ENCODE peak calls at places on chromosome 12, in ten cellular contexts. One of them, this sample, is unnamed.
A peak's percentile ranks its signal among the peaks of the same experiment; 100 is the strongest.

GRCh38 chr12:121227294-121227693 is 17.4 kb downstream of the P2RX4 start:
- DNase-seq in amygdala: no peak
- DNase-seq in HEK293T: no peak
- DNase-seq in anterior cingulate cortex: no peak
- DNase-seq in A549: no peak
- DNase-seq in glomerular endothelial cell: no peak
- DNase-seq in omental fat pad: no peak
- DNase-seq in neural crest cell: no peak
- DNase-seq in RPMI7951: no peak
- DNase-seq in amniotic stem cell: no peak
- DNase-seq in this sample: no peak

GRCh38 chr12:9341260-9341585 is 133.0 kb upstream of the PZP start:
- DNase-seq in amygdala: no peak
- DNase-seq in HEK293T: no peak
- DNase-seq in anterior cingulate cortex: no peak
- DNase-seq in A549: no peak
- DNase-seq in glomerular endothelial cell: no peak
- DNase-seq in omental fat pad: no peak
- DNase-seq in neural crest cell: no peak
- DNase-seq in RPMI7951: no peak
- DNase-seq in amniotic stem cell: no peak
- DNase-seq in this sample: no peak

GRCh38 chr12:88450130-88450529 is 130.1 kb downstream of the KITLG start:
- DNase-seq in amygdala: no peak
- DNase-seq in HEK293T: no peak
- DNase-seq in anterior cingulate cortex: no peak
- DNase-seq in A549: no peak
- DNase-seq in glomerular endothelial cell: no peak
- DNase-seq in omental fat pad: no peak
- DNase-seq in neural crest cell: no peak
- DNase-seq in RPMI7951: no peak
- DNase-seq in amniotic stem cell: no peak
- DNase-seq in this sample: no peak

GRCh38 chr12:111409403-111410228 is 3.9 kb downstream of the SH2B3 start:
- DNase-seq in amygdala: no peak
- DNase-seq in HEK293T: no peak
- DNase-seq in anterior cingulate cortex: no peak
- DNase-seq in A549: no peak
- DNase-seq in glomerular endothelial cell: no peak
- DNase-seq in omental fat pad: no peak
- DNase-seq in neural crest cell: peak; percentile 23
- DNase-seq in RPMI7951: peak; percentile 99
- DNase-seq in amniotic stem cell: no peak
- DNase-seq in this sample: peak; percentile 84

GRCh38 chr12:76085159-76085868 is 829 bp upstream of the NAP1L1 start:
- DNase-seq in amygdala: peak; percentile 72
- DNase-seq in HEK293T: no peak
- DNase-seq in anterior cingulate cortex: no peak
- DNase-seq in A549: peak; percentile 68
- DNase-seq in glomerular endothelial cell: no peak
- DNase-seq in omental fat pad: no peak
- DNase-seq in neural crest cell: no peak
- DNase-seq in RPMI7951: peak; percentile 60
- DNase-seq in amniotic stem cell: no peak
- DNase-seq in this sample: no peak

GRCh38 chr12:57005980-57006808 is at the start of gene ZBTB39:
- DNase-seq in amygdala: peak; percentile 18
- DNase-seq in HEK293T: peak; percentile 91
- DNase-seq in anterior cingulate cortex: no peak
- DNase-seq in A549: peak; percentile 60
- DNase-seq in glomerular endothelial cell: no peak
- DNase-seq in omental fat pad: no peak
- DNase-seq in neural crest cell: peak; percentile 59
- DNase-seq in RPMI7951: peak; percentile 57
- DNase-seq in amniotic stem cell: peak; percentile 43
- DNase-seq in this sample: peak; percentile 61

GRCh38 chr12:32454866-32455265 is 55.5 kb downstream of the FGD4 start:
- DNase-seq in amygdala: no peak
- DNase-seq in HEK293T: no peak
- DNase-seq in anterior cingulate cortex: no peak
- DNase-seq in A549: no peak
- DNase-seq in glomerular endothelial cell: no peak
- DNase-seq in omental fat pad: no peak
- DNase-seq in neural crest cell: no peak
- DNase-seq in RPMI7951: no peak
- DNase-seq in amniotic stem cell: no peak
- DNase-seq in this sample: peak; percentile 46

GRCh38 chr12:117035287-117035686 is 63.9 kb downstream of the TESC start:
- DNase-seq in amygdala: no peak
- DNase-seq in HEK293T: no peak
- DNase-seq in anterior cingulate cortex: no peak
- DNase-seq in A549: no peak
- DNase-seq in glomerular endothelial cell: no peak
- DNase-seq in omental fat pad: no peak
- DNase-seq in neural crest cell: no peak
- DNase-seq in RPMI7951: no peak
- DNase-seq in amniotic stem cell: no peak
- DNase-seq in this sample: no peak

GRCh38 chr12:122835693-122836026 is 403 bp downstream of the HIP1R start:
- DNase-seq in amygdala: no peak
- DNase-seq in HEK293T: peak; percentile 45
- DNase-seq in anterior cingulate cortex: no peak
- DNase-seq in A549: no peak
- DNase-seq in glomerular endothelial cell: no peak
- DNase-seq in omental fat pad: no peak
- DNase-seq in neural crest cell: no peak
- DNase-seq in RPMI7951: no peak
- DNase-seq in amniotic stem cell: no peak
- DNase-seq in this sample: no peak

GRCh38 chr12:109728921-109729836 is 15.6 kb downstream of the FAM222A start:
- DNase-seq in amygdala: no peak
- DNase-seq in HEK293T: no peak
- DNase-seq in anterior cingulate cortex: no peak
- DNase-seq in A549: no peak
- DNase-seq in glomerular endothelial cell: no peak
- DNase-seq in omental fat pad: no peak
- DNase-seq in neural crest cell: no peak
- DNase-seq in RPMI7951: no peak
- DNase-seq in amniotic stem cell: no peak
- DNase-seq in this sample: no peak

GRCh38 chr12:98808243-98808895 is 163.3 kb downstream of the APAF1 start:
- DNase-seq in amygdala: no peak
- DNase-seq in HEK293T: no peak
- DNase-seq in anterior cingulate cortex: no peak
- DNase-seq in A549: no peak
- DNase-seq in glomerular endothelial cell: peak; percentile 22
- DNase-seq in omental fat pad: no peak
- DNase-seq in neural crest cell: no peak
- DNase-seq in RPMI7951: no peak
- DNase-seq in amniotic stem cell: no peak
- DNase-seq in this sample: no peak

GRCh38 chr12:118536306-118536900 is 160.0 kb downstream of the SUDS3 start:
- DNase-seq in amygdala: no peak
- DNase-seq in HEK293T: no peak
- DNase-seq in anterior cingulate cortex: no peak
- DNase-seq in A549: no peak
- DNase-seq in glomerular endothelial cell: no peak
- DNase-seq in omental fat pad: no peak
- DNase-seq in neural crest cell: no peak
- DNase-seq in RPMI7951: no peak
- DNase-seq in amniotic stem cell: no peak
- DNase-seq in this sample: no peak

GRCh38 chr12:29640589-29641345 is 143.0 kb downstream of the TMTC1 start:
- DNase-seq in amygdala: no peak
- DNase-seq in HEK293T: no peak
- DNase-seq in anterior cingulate cortex: no peak
- DNase-seq in A549: peak; percentile 35
- DNase-seq in glomerular endothelial cell: no peak
- DNase-seq in omental fat pad: peak; percentile 23
- DNase-seq in neural crest cell: no peak
- DNase-seq in RPMI7951: no peak
- DNase-seq in amniotic stem cell: no peak
- DNase-seq in this sample: no peak

GRCh38 chr12:53645191-53645590 is 19.0 kb upstream of the ATF7 start:
- DNase-seq in amygdala: no peak
- DNase-seq in HEK293T: no peak
- DNase-seq in anterior cingulate cortex: no peak
- DNase-seq in A549: no peak
- DNase-seq in glomerular endothelial cell: no peak
- DNase-seq in omental fat pad: no peak
- DNase-seq in neural crest cell: no peak
- DNase-seq in RPMI7951: no peak
- DNase-seq in amniotic stem cell: no peak
- DNase-seq in this sample: no peak

GRCh38 chr12:10027311-10028099 is 3.0 kb upstream of the CLEC9A start:
- DNase-seq in amygdala: no peak
- DNase-seq in HEK293T: no peak
- DNase-seq in anterior cingulate cortex: no peak
- DNase-seq in A549: peak; percentile 38
- DNase-seq in glomerular endothelial cell: no peak
- DNase-seq in omental fat pad: no peak
- DNase-seq in neural crest cell: no peak
- DNase-seq in RPMI7951: peak; percentile 40
- DNase-seq in amniotic stem cell: no peak
- DNase-seq in this sample: no peak

GRCh38 chr12:73421832-73422231 is 1115.8 kb upstream of the ATXN7L3B start:
- DNase-seq in amygdala: no peak
- DNase-seq in HEK293T: no peak
- DNase-seq in anterior cingulate cortex: no peak
- DNase-seq in A549: no peak
- DNase-seq in glomerular endothelial cell: no peak
- DNase-seq in omental fat pad: no peak
- DNase-seq in neural crest cell: no peak
- DNase-seq in RPMI7951: peak; percentile 32
- DNase-seq in amniotic stem cell: no peak
- DNase-seq in this sample: no peak

GRCh38 chr12:61188801-61189595 is 1071.2 kb upstream of the USP15 start:
- DNase-seq in amygdala: no peak
- DNase-seq in HEK293T: no peak
- DNase-seq in anterior cingulate cortex: no peak
- DNase-seq in A549: no peak
- DNase-seq in glomerular endothelial cell: no peak
- DNase-seq in omental fat pad: no peak
- DNase-seq in neural crest cell: no peak
- DNase-seq in RPMI7951: no peak
- DNase-seq in amniotic stem cell: no peak
- DNase-seq in this sample: no peak

GRCh38 chr12:15590180-15590826 is 198.9 kb downstream of the EPS8 start:
- DNase-seq in amygdala: peak; percentile 39
- DNase-seq in HEK293T: peak; percentile 76
- DNase-seq in anterior cingulate cortex: peak; percentile 31
- DNase-seq in A549: peak; percentile 80
- DNase-seq in glomerular endothelial cell: no peak
- DNase-seq in omental fat pad: no peak
- DNase-seq in neural crest cell: peak; percentile 39
- DNase-seq in RPMI7951: peak; percentile 60
- DNase-seq in amniotic stem cell: peak; percentile 45
- DNase-seq in this sample: peak; percentile 61

GRCh38 chr12:93502802-93503623 is 35.7 kb downstream of the MRPL42 start:
- DNase-seq in amygdala: no peak
- DNase-seq in HEK293T: peak; percentile 20
- DNase-seq in anterior cingulate cortex: no peak
- DNase-seq in A549: peak; percentile 52
- DNase-seq in glomerular endothelial cell: peak; percentile 27
- DNase-seq in omental fat pad: no peak
- DNase-seq in neural crest cell: peak; percentile 51
- DNase-seq in RPMI7951: peak; percentile 31
- DNase-seq in amniotic stem cell: peak; percentile 38
- DNase-seq in this sample: peak; percentile 42

GRCh38 chr12:111387747-111388365 is 17.9 kb upstream of the SH2B3 start:
- DNase-seq in amygdala: no peak
- DNase-seq in HEK293T: no peak
- DNase-seq in anterior cingulate cortex: no peak
- DNase-seq in A549: no peak
- DNase-seq in glomerular endothelial cell: no peak
- DNase-seq in omental fat pad: no peak
- DNase-seq in neural crest cell: no peak
- DNase-seq in RPMI7951: no peak
- DNase-seq in amniotic stem cell: no peak
- DNase-seq in this sample: no peak

GRCh38 chr12:28258998-28259397 is 68.7 kb downstream of the CCDC91 start:
- DNase-seq in amygdala: no peak
- DNase-seq in HEK293T: no peak
- DNase-seq in anterior cingulate cortex: no peak
- DNase-seq in A549: no peak
- DNase-seq in glomerular endothelial cell: no peak
- DNase-seq in omental fat pad: no peak
- DNase-seq in neural crest cell: no peak
- DNase-seq in RPMI7951: no peak
- DNase-seq in amniotic stem cell: no peak
- DNase-seq in this sample: no peak

GRCh38 chr12:20950248-20950647 is 139.7 kb downstream of the SLCO1B3 start:
- DNase-seq in amygdala: no peak
- DNase-seq in HEK293T: peak; percentile 20
- DNase-seq in anterior cingulate cortex: no peak
- DNase-seq in A549: peak; percentile 33
- DNase-seq in glomerular endothelial cell: no peak
- DNase-seq in omental fat pad: no peak
- DNase-seq in neural crest cell: no peak
- DNase-seq in RPMI7951: no peak
- DNase-seq in amniotic stem cell: no peak
- DNase-seq in this sample: no peak

GRCh38 chr12:52634266-52635056 is 16.1 kb upstream of the KRT73 start:
- DNase-seq in amygdala: peak; percentile 48
- DNase-seq in HEK293T: no peak
- DNase-seq in anterior cingulate cortex: peak; percentile 17
- DNase-seq in A549: no peak
- DNase-seq in glomerular endothelial cell: no peak
- DNase-seq in omental fat pad: no peak
- DNase-seq in neural crest cell: no peak
- DNase-seq in RPMI7951: no peak
- DNase-seq in amniotic stem cell: no peak
- DNase-seq in this sample: no peak

GRCh38 chr12:28830491-28830890 is 318.6 kb upstream of the FAR2 start:
- DNase-seq in amygdala: no peak
- DNase-seq in HEK293T: no peak
- DNase-seq in anterior cingulate cortex: no peak
- DNase-seq in A549: no peak
- DNase-seq in glomerular endothelial cell: no peak
- DNase-seq in omental fat pad: no peak
- DNase-seq in neural crest cell: no peak
- DNase-seq in RPMI7951: no peak
- DNase-seq in amniotic stem cell: no peak
- DNase-seq in this sample: no peak

GRCh38 chr12:115791331-115791730 is 486.2 kb downstream of the MED13L start:
- DNase-seq in amygdala: no peak
- DNase-seq in HEK293T: no peak
- DNase-seq in anterior cingulate cortex: no peak
- DNase-seq in A549: no peak
- DNase-seq in glomerular endothelial cell: no peak
- DNase-seq in omental fat pad: no peak
- DNase-seq in neural crest cell: no peak
- DNase-seq in RPMI7951: no peak
- DNase-seq in amniotic stem cell: no peak
- DNase-seq in this sample: no peak

GRCh38 chr12:68007023-68007422 is 17.8 kb downstream of the IFNG-AS1 start:
- DNase-seq in amygdala: no peak
- DNase-seq in HEK293T: no peak
- DNase-seq in anterior cingulate cortex: no peak
- DNase-seq in A549: no peak
- DNase-seq in glomerular endothelial cell: no peak
- DNase-seq in omental fat pad: no peak
- DNase-seq in neural crest cell: no peak
- DNase-seq in RPMI7951: no peak
- DNase-seq in amniotic stem cell: no peak
- DNase-seq in this sample: no peak

GRCh38 chr12:14961466-14962155 is at the start of gene ARHGDIB:
- DNase-seq in amygdala: no peak
- DNase-seq in HEK293T: no peak
- DNase-seq in anterior cingulate cortex: no peak
- DNase-seq in A549: no peak
- DNase-seq in glomerular endothelial cell: peak; percentile 78
- DNase-seq in omental fat pad: no peak
- DNase-seq in neural crest cell: no peak
- DNase-seq in RPMI7951: peak; percentile 61
- DNase-seq in amniotic stem cell: no peak
- DNase-seq in this sample: no peak

GRCh38 chr12:58502857-58503256 is 417.4 kb downstream of the LRIG3 start:
- DNase-seq in amygdala: no peak
- DNase-seq in HEK293T: no peak
- DNase-seq in anterior cingulate cortex: no peak
- DNase-seq in A549: no peak
- DNase-seq in glomerular endothelial cell: no peak
- DNase-seq in omental fat pad: no peak
- DNase-seq in neural crest cell: no peak
- DNase-seq in RPMI7951: no peak
- DNase-seq in amniotic stem cell: no peak
- DNase-seq in this sample: no peak

This sample was measured in SJSA1.